ENCODE peak calls at places on chromosome 9, in six cellular contexts. One of them, this sample, is unnamed.

GRCh38 chr9:123637940-123638634 is 282.1 kb downstream of the CRB2 start:
- DNase-seq in PC-9: no peak
- DNase-seq in stomach: no peak
- DNase-seq in BE2C: no peak
- DNase-seq in GM06990: no peak
- DNase-seq in OCI-LY7: no peak
- DNase-seq in this sample: no peak

GRCh38 chr9:108168451-108168850 is 678.9 kb upstream of the KLF4 start:
- DNase-seq in PC-9: no peak
- DNase-seq in stomach: no peak
- DNase-seq in BE2C: peak
- DNase-seq in GM06990: no peak
- DNase-seq in OCI-LY7: no peak
- DNase-seq in this sample: peak

GRCh38 chr9:127524373-127524772 is 73.1 kb downstream of the LRSAM1 start:
- DNase-seq in PC-9: no peak
- DNase-seq in stomach: no peak
- DNase-seq in BE2C: no peak
- DNase-seq in GM06990: no peak
- DNase-seq in OCI-LY7: no peak
- DNase-seq in this sample: peak

GRCh38 chr9:101601904-101602765 is 7.4 kb upstream of the PPP3R2 start:
- DNase-seq in PC-9: peak
- DNase-seq in stomach: no peak
- DNase-seq in BE2C: no peak
- DNase-seq in GM06990: no peak
- DNase-seq in OCI-LY7: peak
- DNase-seq in this sample: peak

GRCh38 chr9:88387733-88388202 is 476 bp upstream of the SPIN1 start:
- DNase-seq in PC-9: no peak
- DNase-seq in stomach: peak
- DNase-seq in BE2C: no peak
- DNase-seq in GM06990: no peak
- DNase-seq in OCI-LY7: no peak
- DNase-seq in this sample: peak

GRCh38 chr9:100739666-100740065 is 161.8 kb downstream of the CAVIN4 start:
- DNase-seq in PC-9: peak
- DNase-seq in stomach: no peak
- DNase-seq in BE2C: no peak
- DNase-seq in GM06990: no peak
- DNase-seq in OCI-LY7: no peak
- DNase-seq in this sample: no peak

GRCh38 chr9:107739601-107740082 is 250.1 kb upstream of the KLF4 start:
- DNase-seq in PC-9: peak
- DNase-seq in stomach: peak
- DNase-seq in BE2C: peak
- DNase-seq in GM06990: no peak
- DNase-seq in OCI-LY7: no peak
- DNase-seq in this sample: peak

GRCh38 chr9:104903609-104904008 is 24.3 kb downstream of the ABCA1 start:
- DNase-seq in PC-9: no peak
- DNase-seq in stomach: no peak
- DNase-seq in BE2C: peak
- DNase-seq in GM06990: no peak
- DNase-seq in OCI-LY7: no peak
- DNase-seq in this sample: peak

GRCh38 chr9:127753148-127753547 is 18.1 kb upstream of the TOR2A start:
- DNase-seq in PC-9: no peak
- DNase-seq in stomach: no peak
- DNase-seq in BE2C: no peak
- DNase-seq in GM06990: no peak
- DNase-seq in OCI-LY7: no peak
- DNase-seq in this sample: no peak

GRCh38 chr9:123070210-123070609 is 36.7 kb downstream of the GPR21 start:
- DNase-seq in PC-9: no peak
- DNase-seq in stomach: no peak
- DNase-seq in BE2C: no peak
- DNase-seq in GM06990: no peak
- DNase-seq in OCI-LY7: no peak
- DNase-seq in this sample: no peak

GRCh38 chr9:95197692-95198271 is 119.7 kb downstream of the FANCC start:
- DNase-seq in PC-9: no peak
- DNase-seq in stomach: peak
- DNase-seq in BE2C: no peak
- DNase-seq in GM06990: no peak
- DNase-seq in OCI-LY7: no peak
- DNase-seq in this sample: peak

GRCh38 chr9:92671323-92671722 is 1.4 kb upstream of the IPPK start:
- DNase-seq in PC-9: peak
- DNase-seq in stomach: no peak
- DNase-seq in BE2C: peak
- DNase-seq in GM06990: no peak
- DNase-seq in OCI-LY7: no peak
- DNase-seq in this sample: peak

GRCh38 chr9:96139592-96140251 is 162.3 kb downstream of the HSD17B3 start:
- DNase-seq in PC-9: no peak
- DNase-seq in stomach: peak
- DNase-seq in BE2C: peak
- DNase-seq in GM06990: no peak
- DNase-seq in OCI-LY7: no peak
- DNase-seq in this sample: peak

GRCh38 chr9:20620658-20621552 is 1.4 kb downstream of the MLLT3 start:
- DNase-seq in PC-9: no peak
- DNase-seq in stomach: peak
- DNase-seq in BE2C: peak
- DNase-seq in GM06990: peak
- DNase-seq in OCI-LY7: peak
- DNase-seq in this sample: peak

GRCh38 chr9:126724226-126724625 is 80.6 kb upstream of the ZBTB43 start:
- DNase-seq in PC-9: no peak
- DNase-seq in stomach: no peak
- DNase-seq in BE2C: no peak
- DNase-seq in GM06990: no peak
- DNase-seq in OCI-LY7: no peak
- DNase-seq in this sample: no peak

GRCh38 chr9:128033609-128034008 is 33.5 kb downstream of the NAIF1 start:
- DNase-seq in PC-9: no peak
- DNase-seq in stomach: no peak
- DNase-seq in BE2C: no peak
- DNase-seq in GM06990: no peak
- DNase-seq in OCI-LY7: no peak
- DNase-seq in this sample: no peak

GRCh38 chr9:109411818-109412352 is 86.2 kb downstream of the PTPN3 start:
- DNase-seq in PC-9: no peak
- DNase-seq in stomach: no peak
- DNase-seq in BE2C: peak
- DNase-seq in GM06990: peak
- DNase-seq in OCI-LY7: peak
- DNase-seq in this sample: peak

GRCh38 chr9:114287763-114288232 is 35.1 kb upstream of the ORM1 start:
- DNase-seq in PC-9: no peak
- DNase-seq in stomach: no peak
- DNase-seq in BE2C: no peak
- DNase-seq in GM06990: no peak
- DNase-seq in OCI-LY7: no peak
- DNase-seq in this sample: no peak

GRCh38 chr9:100346836-100347235 is 5.9 kb downstream of the TEX10 start:
- DNase-seq in PC-9: no peak
- DNase-seq in stomach: no peak
- DNase-seq in BE2C: no peak
- DNase-seq in GM06990: no peak
- DNase-seq in OCI-LY7: no peak
- DNase-seq in this sample: peak

GRCh38 chr9:95206143-95206542 is 111.4 kb downstream of the FANCC start:
- DNase-seq in PC-9: no peak
- DNase-seq in stomach: no peak
- DNase-seq in BE2C: peak
- DNase-seq in GM06990: no peak
- DNase-seq in OCI-LY7: no peak
- DNase-seq in this sample: peak

GRCh38 chr9:120910643-120911042 is 16.0 kb downstream of the TRAF1 start:
- DNase-seq in PC-9: no peak
- DNase-seq in stomach: no peak
- DNase-seq in BE2C: no peak
- DNase-seq in GM06990: no peak
- DNase-seq in OCI-LY7: no peak
- DNase-seq in this sample: no peak

DNA sequence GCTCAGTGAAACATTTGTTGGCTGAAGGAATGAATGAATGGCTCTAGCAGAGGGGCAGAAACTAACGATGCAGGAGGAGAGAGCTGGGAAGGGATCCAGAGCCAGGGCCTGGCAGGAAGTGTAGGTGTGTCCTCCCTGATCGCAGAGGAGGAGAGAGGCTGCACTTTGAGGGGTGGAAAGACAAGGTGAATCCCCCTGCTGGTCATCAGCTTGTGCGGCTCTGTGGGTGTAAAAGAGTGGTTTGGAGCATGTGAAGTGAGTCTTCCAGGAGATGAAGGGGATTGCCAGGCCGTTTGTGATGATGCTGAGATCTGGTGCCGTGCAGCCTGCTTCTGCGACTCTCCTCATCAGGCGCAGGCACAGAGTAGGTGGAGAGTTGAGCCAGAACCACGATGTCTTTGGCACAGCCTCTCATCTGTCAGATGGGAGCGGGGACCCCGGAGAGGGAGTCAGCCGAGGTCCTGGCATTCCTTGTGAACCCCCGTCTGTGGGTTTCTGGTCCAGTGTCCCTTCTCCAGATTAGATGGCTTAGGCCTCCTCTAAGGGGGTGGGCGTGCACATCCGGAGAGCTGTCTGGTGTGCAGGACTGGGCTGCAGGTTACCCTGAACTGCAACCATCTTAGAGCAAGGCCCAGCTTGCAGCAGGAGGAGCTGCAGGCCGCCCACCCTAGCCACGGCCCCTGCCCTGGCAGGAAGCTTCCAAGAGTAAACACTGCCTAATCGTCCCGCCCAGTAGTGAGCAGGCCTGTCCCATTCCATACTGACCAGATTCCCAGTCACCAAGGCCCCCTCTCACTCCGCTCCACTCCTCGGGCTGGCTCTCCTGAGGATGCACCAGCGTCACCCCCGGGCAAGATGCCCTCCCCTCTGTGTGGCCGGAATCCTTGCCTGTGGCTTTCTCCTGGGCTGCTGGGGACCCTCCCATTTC is at the start of gene ADAMTS13:
- DNase-seq in PC-9: no peak
- DNase-seq in stomach: no peak
- DNase-seq in BE2C: peak
- DNase-seq in GM06990: peak
- DNase-seq in OCI-LY7: peak
- DNase-seq in this sample: no peak
- TF ChIP-seq CTCF in PC-9: no peak
- TF ChIP-seq CTCF in stomach: no peak
- TF ChIP-seq CTCF in BE2C: peak
- TF ChIP-seq CTCF in GM06990: peak
- TF ChIP-seq CTCF in OCI-LY7: peak
- TF ChIP-seq CTCF in this sample: no peak

GRCh38 chr9:133528001-133528886 is 3.5 kb upstream of the MYMK start:
- DNase-seq in PC-9: no peak
- DNase-seq in stomach: no peak
- DNase-seq in BE2C: no peak
- DNase-seq in GM06990: no peak
- DNase-seq in OCI-LY7: no peak
- DNase-seq in this sample: no peak

GRCh38 chr9:133528887-133529262 is 4.1 kb upstream of the MYMK start:
- DNase-seq in PC-9: no peak
- DNase-seq in stomach: no peak
- DNase-seq in BE2C: no peak
- DNase-seq in GM06990: no peak
- DNase-seq in OCI-LY7: no peak
- DNase-seq in this sample: no peak

GRCh38 chr9:133527444-133527920 is 2.7 kb upstream of the MYMK start:
- DNase-seq in PC-9: no peak
- DNase-seq in stomach: no peak
- DNase-seq in BE2C: no peak
- DNase-seq in GM06990: no peak
- DNase-seq in OCI-LY7: no peak
- DNase-seq in this sample: peak

GRCh38 chr9:133525677-133526076 is 918 bp upstream of the MYMK start:
- DNase-seq in PC-9: no peak
- DNase-seq in stomach: no peak
- DNase-seq in BE2C: no peak
- DNase-seq in GM06990: no peak
- DNase-seq in OCI-LY7: no peak
- DNase-seq in this sample: no peak

GRCh38 chr9:133526721-133527321 is 2.1 kb upstream of the MYMK start:
- DNase-seq in PC-9: no peak
- DNase-seq in stomach: no peak
- DNase-seq in BE2C: no peak
- DNase-seq in GM06990: no peak
- DNase-seq in OCI-LY7: no peak
- DNase-seq in this sample: no peak
- TF ChIP-seq CTCF in PC-9: no peak
- TF ChIP-seq CTCF in stomach: no peak
- TF ChIP-seq CTCF in BE2C: no peak
- TF ChIP-seq CTCF in GM06990: no peak
- TF ChIP-seq CTCF in OCI-LY7: no peak
- TF ChIP-seq CTCF in this sample: no peak

GRCh38 chr9:136856541-136857141 is 4.5 kb downstream of the MAMDC4 start:
- DNase-seq in PC-9: no peak
- DNase-seq in stomach: peak
- DNase-seq in BE2C: peak
- DNase-seq in GM06990: peak
- DNase-seq in OCI-LY7: no peak
- DNase-seq in this sample: no peak
- TF ChIP-seq CTCF in PC-9: no peak
- TF ChIP-seq CTCF in stomach: no peak
- TF ChIP-seq CTCF in BE2C: no peak
- TF ChIP-seq CTCF in GM06990: peak
- TF ChIP-seq CTCF in OCI-LY7: peak
- TF ChIP-seq CTCF in this sample: no peak

DNA sequence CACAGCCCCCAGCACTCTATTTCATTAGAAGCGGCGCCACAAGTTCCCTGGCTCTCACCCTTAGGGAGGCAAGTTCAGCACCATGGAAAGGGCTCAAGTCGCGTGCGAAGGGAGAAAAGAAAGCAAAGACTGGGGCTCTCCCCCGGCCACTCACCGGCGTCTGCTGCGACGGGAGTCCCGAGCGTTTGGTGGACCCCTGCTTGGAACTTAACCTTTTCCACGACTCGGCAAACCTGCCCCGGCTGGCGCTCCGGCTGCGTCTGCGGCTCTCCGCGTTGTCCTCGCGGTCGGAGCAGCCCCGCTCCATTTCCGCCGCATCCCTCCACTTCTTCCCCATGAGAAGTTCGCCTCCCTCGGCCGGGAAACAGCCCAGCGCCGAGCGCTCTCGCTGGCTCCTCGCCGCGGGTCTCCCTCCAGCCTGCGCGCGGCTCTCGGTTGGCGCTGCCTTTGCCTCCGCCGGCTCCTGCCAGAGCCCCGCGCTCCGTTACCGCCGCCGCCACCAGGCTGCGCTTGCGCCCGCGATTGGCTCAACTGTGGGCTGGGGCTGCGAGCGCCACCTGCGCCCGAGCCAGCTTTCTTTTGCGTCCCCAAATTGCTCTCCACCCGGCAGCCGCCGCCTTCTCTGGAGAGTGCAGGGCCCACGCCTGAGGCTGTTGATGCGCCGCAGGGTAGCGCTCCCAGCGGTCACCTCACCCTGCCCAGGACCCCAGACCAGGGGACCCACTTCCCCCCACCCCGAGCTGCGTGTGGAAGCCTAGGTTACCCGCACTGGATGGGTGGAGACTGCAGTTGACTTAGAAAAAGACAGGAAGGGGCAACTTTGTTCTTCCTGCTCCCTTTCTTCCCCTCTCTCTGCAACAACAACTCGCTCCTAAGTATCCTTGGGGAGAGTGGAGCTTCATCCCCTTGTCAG is 321.6 kb downstream of the CEMIP2 start:
- DNase-seq in PC-9: peak
- DNase-seq in stomach: peak
- DNase-seq in BE2C: peak
- DNase-seq in GM06990: peak
- DNase-seq in OCI-LY7: no peak
- DNase-seq in this sample: peak
- TF ChIP-seq CTCF in PC-9: no peak
- TF ChIP-seq CTCF in stomach: no peak
- TF ChIP-seq CTCF in BE2C: peak
- TF ChIP-seq CTCF in GM06990: peak
- TF ChIP-seq CTCF in OCI-LY7: no peak
- TF ChIP-seq CTCF in this sample: no peak